ENCODE peak calls at places on chromosomes 1 and 21, in eight cellular contexts. M, G, B, U, Q, D, V and C are unnamed samples.

GRCh38 chr1:2108213-2108876 is 58.1 kb downstream of the PRKCZ start:
- DNase-seq in M (no peak), G (no peak), B (no peak), U (no peak), Q (peak), D (peak), V (peak), C (no peak)

GRCh38 chr1:23530750-23531651 is at the start of gene E2F2:
- DNase-seq in M (peak), G (peak), B (peak), U (peak), Q (peak), D (peak), V (peak), C (no peak)

GRCh38 chr1:228063251-228064191 is 19.0 kb upstream of the ARF1 start:
- DNase-seq in M (no peak), G (no peak), B (no peak), U (no peak), Q (no peak), D (no peak), V (no peak), C (no peak)

GRCh38 chr1:204319462-204319861 is 40.3 kb downstream of the PLEKHA6 start:
- DNase-seq in M (no peak), G (no peak), B (peak), U (no peak), Q (no peak), D (peak), V (no peak), C (peak)

GRCh38 chr1:229888157-229888556 is 178.9 kb upstream of the GALNT2 start:
- DNase-seq in M (no peak), G (no peak), B (no peak), U (no peak), Q (no peak), D (no peak), V (no peak), C (no peak)

GRCh38 chr1:29713857-29714256 is 477.5 kb downstream of the PTPRU start:
- DNase-seq in M (no peak), G (no peak), B (peak), U (no peak), Q (no peak), D (peak), V (no peak), C (no peak)

GRCh38 chr1:230681599-230681998 is 32.3 kb downstream of the AGT start:
- DNase-seq in M (no peak), G (no peak), B (peak), U (no peak), Q (no peak), D (peak), V (no peak), C (peak)

GRCh38 chr21:44800971-44801467 is 601 bp downstream of the UBE2G2 start:
- DNase-seq in M (no peak), G (no peak), B (peak), U (peak), Q (no peak), D (peak), V (no peak), C (no peak)

GRCh38 chr1:179930867-179931266 is 23.7 kb upstream of the CEP350 start:
- DNase-seq in M (no peak), G (no peak), B (no peak), U (no peak), Q (no peak), D (no peak), V (no peak), C (no peak)

GRCh38 chr1:204630460-204630905 is 55.1 kb downstream of the LRRN2 start:
- DNase-seq in M (no peak), G (no peak), B (no peak), U (no peak), Q (no peak), D (no peak), V (no peak), C (no peak)

GRCh38 chr1:234170622-234171021 is 202.6 kb upstream of the COA6 start:
- DNase-seq in M (no peak), G (no peak), B (no peak), U (no peak), Q (no peak), D (no peak), V (no peak), C (no peak)

GRCh38 chr1:106836708-106837107 is 219.8 kb upstream of the PRMT6 start:
- DNase-seq in M (no peak), G (no peak), B (no peak), U (no peak), Q (no peak), D (no peak), V (no peak), C (no peak)

GRCh38 chr1:6577831-6578525 is 1.8 kb upstream of the ZBTB48 start:
- DNase-seq in M (no peak), G (peak), B (no peak), U (no peak), Q (no peak), D (no peak), V (no peak), C (no peak)

GRCh38 chr1:245225267-245225666 is 70.5 kb downstream of the KIF26B start:
- DNase-seq in M (no peak), G (no peak), B (no peak), U (no peak), Q (no peak), D (no peak), V (no peak), C (no peak)

GRCh38 chr1:230572121-230573083 is 69.9 kb upstream of the COG2 start:
- DNase-seq in M (no peak), G (no peak), B (peak), U (no peak), Q (no peak), D (no peak), V (no peak), C (no peak)

GRCh38 chr1:193077991-193078390 is 18.6 kb downstream of the RO60 start:
- DNase-seq in M (no peak), G (no peak), B (no peak), U (no peak), Q (no peak), D (no peak), V (no peak), C (no peak)

GRCh38 chr1:8880068-8880676 is 1.7 kb upstream of the ENO1 start:
- DNase-seq in M (no peak), G (peak), B (peak), U (no peak), Q (no peak), D (peak), V (no peak), C (peak)